ENCODE peak calls at places on chromosome 12, in five cellular contexts. One of them, this sample, is unnamed.

GRCh38 chr12:86137936-86138335 is 118.3 kb downstream of the MGAT4C start:
- DNase-seq in CD8-positive, alpha-beta memory T cell: no peak
- DNase-seq in heart left ventricle: no peak
- DNase-seq in tibial nerve: no peak
- DNase-seq in AG04449: peak
- DNase-seq in this sample: peak

GRCh38 chr12:18296909-18297280 is 35.6 kb downstream of the PIK3C2G start:
- DNase-seq in CD8-positive, alpha-beta memory T cell: no peak
- DNase-seq in heart left ventricle: no peak
- DNase-seq in tibial nerve: no peak
- DNase-seq in AG04449: no peak
- DNase-seq in this sample: no peak

GRCh38 chr12:43571885-43572284 is 19.9 kb upstream of the ADAMTS20 start:
- DNase-seq in CD8-positive, alpha-beta memory T cell: no peak
- DNase-seq in heart left ventricle: no peak
- DNase-seq in tibial nerve: no peak
- DNase-seq in AG04449: no peak
- DNase-seq in this sample: no peak

GRCh38 chr12:21891763-21892217 is 49.4 kb downstream of the ABCC9 start:
- DNase-seq in CD8-positive, alpha-beta memory T cell: no peak
- DNase-seq in heart left ventricle: peak
- DNase-seq in tibial nerve: no peak
- DNase-seq in AG04449: no peak
- DNase-seq in this sample: no peak

GRCh38 chr12:47949441-47950341 is 13.7 kb upstream of the TMEM106C start:
- DNase-seq in CD8-positive, alpha-beta memory T cell: peak
- DNase-seq in heart left ventricle: peak
- DNase-seq in tibial nerve: peak
- DNase-seq in AG04449: peak
- DNase-seq in this sample: peak

GRCh38 chr12:27595231-27595642 is 71.2 kb downstream of the PPFIBP1 start:
- DNase-seq in CD8-positive, alpha-beta memory T cell: no peak
- DNase-seq in heart left ventricle: peak
- DNase-seq in tibial nerve: no peak
- DNase-seq in AG04449: no peak
- DNase-seq in this sample: peak

GRCh38 chr12:84508943-84509342 is 403.7 kb downstream of the SLC6A15 start:
- DNase-seq in CD8-positive, alpha-beta memory T cell: no peak
- DNase-seq in heart left ventricle: no peak
- DNase-seq in tibial nerve: no peak
- DNase-seq in AG04449: no peak
- DNase-seq in this sample: peak

GRCh38 chr12:11743333-11743732 is 93.9 kb downstream of the ETV6 start:
- DNase-seq in CD8-positive, alpha-beta memory T cell: no peak
- DNase-seq in heart left ventricle: no peak
- DNase-seq in tibial nerve: no peak
- DNase-seq in AG04449: no peak
- DNase-seq in this sample: no peak

GRCh38 chr12:27899151-27899661 is 73.3 kb downstream of the PTHLH start:
- DNase-seq in CD8-positive, alpha-beta memory T cell: no peak
- DNase-seq in heart left ventricle: no peak
- DNase-seq in tibial nerve: no peak
- DNase-seq in AG04449: peak
- DNase-seq in this sample: peak

GRCh38 chr12:73308747-73309146 is 1036.6 kb downstream of the TRHDE start:
- DNase-seq in CD8-positive, alpha-beta memory T cell: no peak
- DNase-seq in heart left ventricle: no peak
- DNase-seq in tibial nerve: no peak
- DNase-seq in AG04449: no peak
- DNase-seq in this sample: no peak

GRCh38 chr12:8886515-8887284 is 27.6 kb upstream of the PHC1 start:
- DNase-seq in CD8-positive, alpha-beta memory T cell: no peak
- DNase-seq in heart left ventricle: no peak
- DNase-seq in tibial nerve: no peak
- DNase-seq in AG04449: no peak
- DNase-seq in this sample: no peak

DNA sequence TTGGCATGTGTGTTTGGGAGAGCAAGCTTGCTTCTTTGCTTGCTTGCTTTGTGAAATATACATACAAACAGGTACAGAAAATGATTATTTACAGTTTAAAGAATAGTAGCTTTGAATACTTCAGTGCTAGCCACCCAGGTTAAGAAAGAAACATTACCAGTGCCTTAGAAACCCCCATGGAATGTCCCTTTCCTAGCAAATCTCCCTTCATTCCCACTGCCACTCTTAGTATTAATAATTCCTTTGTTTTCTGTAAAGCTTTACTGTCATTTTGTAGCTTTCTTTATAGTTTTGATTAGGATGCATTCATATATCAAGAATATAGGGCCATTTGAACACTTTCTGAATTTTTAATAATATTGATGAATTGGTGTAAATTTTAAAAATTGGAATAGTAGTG is 9.5 kb downstream of the SRGAP1 start:
- DNase-seq in CD8-positive, alpha-beta memory T cell: no peak
- DNase-seq in heart left ventricle: no peak
- DNase-seq in tibial nerve: no peak
- DNase-seq in AG04449: no peak
- DNase-seq in this sample: no peak
- H3K4me3 ChIP-seq in CD8-positive, alpha-beta memory T cell: no peak
- H3K4me3 ChIP-seq in heart left ventricle: no peak
- H3K4me3 ChIP-seq in tibial nerve: no peak
- H3K4me3 ChIP-seq in AG04449: no peak
- H3K4me3 ChIP-seq in this sample: no peak

GRCh38 chr12:49340971-49341776 is 4.2 kb upstream of the C1QL4 start:
- DNase-seq in CD8-positive, alpha-beta memory T cell: no peak
- DNase-seq in heart left ventricle: no peak
- DNase-seq in tibial nerve: no peak
- DNase-seq in AG04449: no peak
- DNase-seq in this sample: no peak

GRCh38 chr12:49342914-49343731 is 3.6 kb upstream of the DNAJC22 start:
- DNase-seq in CD8-positive, alpha-beta memory T cell: no peak
- DNase-seq in heart left ventricle: no peak
- DNase-seq in tibial nerve: no peak
- DNase-seq in AG04449: no peak
- DNase-seq in this sample: no peak

GRCh38 chr12:49342066-49342913 is 4.4 kb upstream of the DNAJC22 start:
- DNase-seq in CD8-positive, alpha-beta memory T cell: peak
- DNase-seq in heart left ventricle: peak
- DNase-seq in tibial nerve: no peak
- DNase-seq in AG04449: no peak
- DNase-seq in this sample: no peak

GRCh38 chr12:49340095-49340870 is 3.3 kb upstream of the C1QL4 start:
- DNase-seq in CD8-positive, alpha-beta memory T cell: no peak
- DNase-seq in heart left ventricle: no peak
- DNase-seq in tibial nerve: no peak
- DNase-seq in AG04449: no peak
- DNase-seq in this sample: no peak

GRCh38 chr12:49341777-49342065 is 4.7 kb upstream of the C1QL4 start:
- DNase-seq in CD8-positive, alpha-beta memory T cell: no peak
- DNase-seq in heart left ventricle: no peak
- DNase-seq in tibial nerve: no peak
- DNase-seq in AG04449: no peak
- DNase-seq in this sample: no peak
- H3K4me3 ChIP-seq in CD8-positive, alpha-beta memory T cell: no peak
- H3K4me3 ChIP-seq in heart left ventricle: peak
- H3K4me3 ChIP-seq in tibial nerve: peak
- H3K4me3 ChIP-seq in AG04449: peak
- H3K4me3 ChIP-seq in this sample: no peak

DNA sequence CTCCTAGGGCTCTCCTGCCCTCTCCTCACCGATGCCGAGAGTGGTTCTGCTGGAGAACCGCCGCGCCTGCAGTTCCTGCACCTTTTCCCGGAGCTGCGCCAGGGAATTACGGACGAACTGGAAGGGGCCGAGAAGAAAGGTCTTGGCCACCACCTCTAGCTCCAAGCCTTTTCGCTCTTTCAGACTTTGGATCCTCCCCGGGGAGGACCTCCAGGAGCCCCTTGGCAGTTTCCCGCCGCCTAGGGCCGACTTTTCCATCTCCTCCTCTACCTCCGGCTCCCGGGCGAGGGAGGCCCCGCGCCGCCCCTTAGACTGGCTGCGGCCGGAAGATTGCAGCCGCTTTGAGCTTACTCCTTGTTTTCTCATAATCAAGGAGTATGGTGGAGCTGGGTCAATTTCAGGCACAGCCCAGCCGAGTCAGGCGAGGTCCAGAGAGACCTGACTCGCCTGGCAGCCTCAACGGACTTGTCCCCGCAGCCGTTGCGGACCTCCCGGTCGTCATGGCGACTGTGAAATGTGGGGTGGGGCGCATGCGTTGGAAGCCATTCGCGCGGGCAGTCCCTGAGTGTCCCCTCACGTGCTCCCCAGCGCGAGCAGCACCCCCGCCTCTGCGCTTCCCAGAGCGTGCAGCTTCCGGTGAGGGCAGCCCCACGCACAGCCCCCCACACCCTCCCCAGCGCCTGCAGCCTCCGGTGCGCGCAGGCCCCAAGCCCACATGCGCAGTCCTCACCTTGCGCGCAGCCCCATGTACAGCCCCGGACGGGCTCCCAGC is at the start of gene DPY19L2:
- DNase-seq in CD8-positive, alpha-beta memory T cell: peak
- DNase-seq in heart left ventricle: peak
- DNase-seq in tibial nerve: peak
- DNase-seq in AG04449: no peak
- DNase-seq in this sample: no peak
- H3K4me3 ChIP-seq in CD8-positive, alpha-beta memory T cell: peak
- H3K4me3 ChIP-seq in heart left ventricle: peak
- H3K4me3 ChIP-seq in tibial nerve: peak
- H3K4me3 ChIP-seq in AG04449: peak
- H3K4me3 ChIP-seq in this sample: peak

GRCh38 chr12:46264057-46264456 is 4.8 kb downstream of the SLC38A1 start:
- DNase-seq in CD8-positive, alpha-beta memory T cell: no peak
- DNase-seq in heart left ventricle: no peak
- DNase-seq in tibial nerve: no peak
- DNase-seq in AG04449: peak
- DNase-seq in this sample: peak

GRCh38 chr12:46265102-46265501 is 3.7 kb downstream of the SLC38A1 start:
- DNase-seq in CD8-positive, alpha-beta memory T cell: no peak
- DNase-seq in heart left ventricle: no peak
- DNase-seq in tibial nerve: no peak
- DNase-seq in AG04449: no peak
- DNase-seq in this sample: no peak

GRCh38 chr12:46261658-46262057 is 7.2 kb downstream of the SLC38A1 start:
- DNase-seq in CD8-positive, alpha-beta memory T cell: no peak
- DNase-seq in heart left ventricle: no peak
- DNase-seq in tibial nerve: no peak
- DNase-seq in AG04449: no peak
- DNase-seq in this sample: no peak

GRCh38 chr12:46265734-46266133 is 3.1 kb downstream of the SLC38A1 start:
- DNase-seq in CD8-positive, alpha-beta memory T cell: no peak
- DNase-seq in heart left ventricle: no peak
- DNase-seq in tibial nerve: no peak
- DNase-seq in AG04449: no peak
- DNase-seq in this sample: no peak

DNA sequence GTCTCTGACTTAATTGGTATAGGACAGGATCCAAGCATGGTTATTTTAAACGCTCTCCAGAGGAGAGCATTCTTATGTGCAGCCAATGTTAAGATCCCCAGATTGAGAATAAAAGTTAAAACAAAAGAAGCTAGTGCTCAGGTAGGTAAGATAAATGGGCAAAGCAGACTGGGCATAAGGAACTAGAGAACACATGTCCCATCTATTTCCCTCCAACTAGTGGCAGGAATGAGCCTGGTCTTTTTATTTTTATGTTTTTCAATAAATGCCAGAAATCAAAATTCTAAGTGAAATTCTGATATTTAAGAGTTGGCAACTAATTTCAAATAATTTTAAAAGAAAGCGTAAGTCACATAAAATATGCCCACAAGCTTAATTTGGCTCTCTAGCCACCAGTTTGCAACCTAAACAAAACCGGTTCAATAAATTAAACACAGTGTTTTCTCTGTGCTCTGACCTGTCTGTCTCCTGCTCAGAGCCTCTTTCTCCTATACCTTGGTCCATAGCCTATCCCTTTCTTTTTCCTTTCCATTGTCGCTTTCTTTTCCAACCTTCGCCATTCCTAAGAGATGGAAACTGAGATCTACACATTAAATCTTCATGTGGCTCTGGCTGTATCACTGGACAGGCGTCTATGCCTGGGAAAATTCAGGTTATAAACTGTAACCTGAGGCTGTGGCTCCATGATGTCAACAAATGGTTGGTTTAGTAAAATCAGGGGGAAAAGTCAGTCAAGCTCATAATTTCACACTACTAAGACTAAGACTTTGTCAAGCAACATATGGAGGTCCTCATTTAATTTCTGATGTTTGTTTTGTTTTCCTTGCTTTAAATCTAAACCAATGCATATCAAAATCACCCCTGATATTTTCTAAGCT is 5.5 kb downstream of the SLC38A1 start:
- DNase-seq in CD8-positive, alpha-beta memory T cell: no peak
- DNase-seq in heart left ventricle: no peak
- DNase-seq in tibial nerve: no peak
- DNase-seq in AG04449: no peak
- DNase-seq in this sample: no peak
- H3K4me3 ChIP-seq in CD8-positive, alpha-beta memory T cell: no peak
- H3K4me3 ChIP-seq in heart left ventricle: no peak
- H3K4me3 ChIP-seq in tibial nerve: no peak
- H3K4me3 ChIP-seq in AG04449: no peak
- H3K4me3 ChIP-seq in this sample: no peak

GRCh38 chr12:94401326-94401725 is 58.3 kb downstream of the CEP83 start:
- DNase-seq in CD8-positive, alpha-beta memory T cell: no peak
- DNase-seq in heart left ventricle: no peak
- DNase-seq in tibial nerve: no peak
- DNase-seq in AG04449: no peak
- DNase-seq in this sample: no peak

GRCh38 chr12:94404854-94405253 is 54.8 kb downstream of the CEP83 start:
- DNase-seq in CD8-positive, alpha-beta memory T cell: no peak
- DNase-seq in heart left ventricle: no peak
- DNase-seq in tibial nerve: no peak
- DNase-seq in AG04449: no peak
- DNase-seq in this sample: no peak

GRCh38 chr12:94405378-94406116 is 54.1 kb downstream of the CEP83 start:
- DNase-seq in CD8-positive, alpha-beta memory T cell: no peak
- DNase-seq in heart left ventricle: no peak
- DNase-seq in tibial nerve: no peak
- DNase-seq in AG04449: no peak
- DNase-seq in this sample: no peak
- H3K4me3 ChIP-seq in CD8-positive, alpha-beta memory T cell: no peak
- H3K4me3 ChIP-seq in heart left ventricle: peak
- H3K4me3 ChIP-seq in tibial nerve: no peak
- H3K4me3 ChIP-seq in AG04449: no peak
- H3K4me3 ChIP-seq in this sample: peak

This sample was measured in AG09309.